ENCODE peak calls at places on chromosomes 13 and 19, in seven cellular contexts. R is stimulated activated CD8-positive, alpha-beta memory T cell treated with anti-CD3 and anti-CD28 coated beads, Interleukin-7, amount 100 ng/mL, for 4 hours; J is occipital lobe; K is CD4-positive, alpha-beta T cell; P is stimulated activated naive B cell treated with anti-CD40 and anti-IgM and Interleukin-4, amounts not matched to agents 10 μg/mL and 1 μg/mL and 100 μg/mL, for 72 hours; U is Calu3; H is COR-L47. O is an unnamed sample.

GRCh38 chr19:35673121-35673804 is 6.9 kb downstream of the UPK1A start:
- DNase-seq in K (peak; percentile 20), J (no peak), H (no peak), R (peak; percentile 15), U (peak; percentile 74), P (peak; percentile 7), O (no peak)

GRCh38 chr13:97194473-97194872 is 27.7 kb upstream of the MBNL2 start:
- DNase-seq in H (no peak), J (no peak), K (no peak), P (no peak), U (peak; percentile 54), R (no peak), O (no peak)

GRCh38 chr13:31052478-31052877 is 109.2 kb downstream of the HSPH1 start:
- DNase-seq in R (no peak), P (no peak), J (no peak), K (no peak), U (no peak), H (no peak), O (no peak)

GRCh38 chr19:29517946-29518345 is 7.8 kb upstream of the VSTM2B start:
- DNase-seq in R (no peak), K (no peak), H (no peak), J (no peak), P (no peak), U (no peak), O (no peak)

GRCh38 chr19:461664-462551 is 1.1 kb upstream of the SHC2 start:
- DNase-seq in H (peak; percentile 86), J (peak; percentile 51), P (no peak), U (peak; percentile 73), R (no peak), K (no peak), O (peak; percentile 27)

GRCh38 chr19:581399-582111 is 8.1 kb upstream of the HCN2 start:
- DNase-seq in J (no peak), K (no peak), U (no peak), R (no peak), H (no peak), P (no peak), O (no peak)

GRCh38 chr13:59970847-59971246 is 192.9 kb downstream of the DIAPH3 start:
- DNase-seq in R (no peak), U (no peak), H (no peak), J (no peak), P (no peak), K (no peak), O (no peak)

GRCh38 chr13:75236774-75237173 is 245.2 kb downstream of the TBC1D4 start:
- DNase-seq in U (no peak), R (no peak), K (no peak), H (no peak), J (no peak), P (no peak), O (no peak)

GRCh38 chr13:73451120-73452029 is 392.6 kb downstream of the KLF5 start:
- DNase-seq in R (no peak), J (no peak), K (no peak), P (no peak), H (peak; percentile 26), U (no peak), O (no peak)

GRCh38 chr19:35851213-35852028 is 883 bp downstream of the NPHS1 start:
- DNase-seq in U (no peak), J (no peak), K (no peak), R (no peak), P (no peak), H (no peak), O (no peak)

GRCh38 chr19:34482380-34483250 is 1.1 kb downstream of the WTIP start:
- DNase-seq in R (no peak), P (no peak), H (no peak), K (no peak), J (no peak), U (peak; percentile 34), O (no peak)

GRCh38 chr19:2382530-2383222 is 22.6 kb downstream of the TMPRSS9 start:
- DNase-seq in P (no peak), J (no peak), K (no peak), H (no peak), R (no peak), U (no peak), O (no peak)

GRCh38 chr13:73870970-73871935 is 263.0 kb downstream of the KLF12 start:
- DNase-seq in U (no peak), H (no peak), J (no peak), P (no peak), K (no peak), R (no peak), O (no peak)

GRCh38 chr19:18464646-18465045 is 26.7 kb upstream of the ISYNA1 start:
- DNase-seq in P (no peak), J (peak; percentile 75), K (no peak), U (no peak), H (peak; percentile 94), R (no peak), O (peak; percentile 80)

GRCh38 chr19:47094557-47095517 is 18.7 kb downstream of the ZC3H4 start:
- DNase-seq in R (no peak), J (no peak), P (no peak), U (peak; percentile 36), H (no peak), K (peak; percentile 14), O (no peak)

GRCh38 chr19:16608290-16608704 is 19.7 kb downstream of the MED26 start:
- DNase-seq in U (no peak), K (no peak), P (no peak), R (no peak), J (no peak), H (no peak), O (no peak)

GRCh38 chr13:110921209-110921608 is 6.3 kb upstream of the ANKRD10 start:
- DNase-seq in U (no peak), H (no peak), K (no peak), J (no peak), P (no peak), R (no peak), O (no peak)

GRCh38 chr19:34732548-34733255 is 1.3 kb upstream of the ZNF181 start:
- DNase-seq in K (no peak), R (no peak), P (no peak), H (peak; percentile 27), U (no peak), J (no peak), O (no peak)

GRCh38 chr13:37429976-37430375 is 168.6 kb downstream of the POSTN start:
- DNase-seq in U (no peak), R (no peak), J (no peak), H (no peak), K (no peak), P (no peak), O (no peak)

GRCh38 chr19:49387936-49388372 is at the start of gene KASH5:
- DNase-seq in P (peak; percentile 60), J (no peak), R (peak; percentile 89), U (no peak), K (peak; percentile 83), H (peak; percentile 31), O (no peak)

GRCh38 chr13:45299194-45299593 is 41.8 kb downstream of the TPT1 start:
- DNase-seq in U (no peak), R (no peak), K (no peak), P (no peak), J (no peak), H (no peak), O (no peak)

GRCh38 chr13:39870197-39870746 is 214.8 kb downstream of the COG6 start:
- DNase-seq in J (no peak), P (no peak), R (no peak), H (no peak), U (no peak), K (no peak), O (no peak)

GRCh38 chr19:18737337-18737953 is 53.7 kb downstream of the COMP start:
- DNase-seq in R (no peak), J (no peak), P (no peak), U (no peak), H (no peak), K (no peak), O (no peak)

GRCh38 chr13:25679154-25679553 is 307.4 kb downstream of the ATP8A2 start:
- DNase-seq in H (no peak), K (no peak), J (no peak), P (no peak), R (no peak), U (no peak), O (no peak)

GRCh38 chr13:79522583-79522982 is 41.6 kb downstream of the NDFIP2 start:
- DNase-seq in K (no peak), U (no peak), H (no peak), P (peak; percentile 9), J (no peak), R (peak; percentile 9), O (no peak)

GRCh38 chr19:58196911-58197616 is 14.2 kb downstream of the ZNF274 start:
- DNase-seq in P (no peak), U (no peak), R (no peak), H (no peak), K (no peak), J (no peak), O (no peak)

GRCh38 chr19:37778613-37779138 is 710 bp downstream of the ZNF573 start:
- DNase-seq in J (no peak), U (no peak), K (no peak), P (no peak), R (no peak), H (no peak), O (no peak)

GRCh38 chr19:17749912-17750317 is 1.4 kb upstream of the FCHO1 start:
- DNase-seq in J (no peak), P (no peak), H (no peak), R (no peak), U (no peak), K (peak; percentile 13), O (no peak)

GRCh38 chr13:112904436-112904960 is 64.5 kb upstream of the MCF2L start:
- DNase-seq in R (no peak), K (no peak), P (no peak), U (no peak), J (no peak), H (no peak), O (no peak)

GRCh38 chr13:82432949-82433348 is 1449.3 kb downstream of the SLITRK1 start:
- DNase-seq in P (no peak), H (no peak), U (no peak), J (no peak), R (no peak), K (no peak), O (no peak)

GRCh38 chr13:34682406-34682805 is 259.7 kb upstream of the NBEA start:
- DNase-seq in K (no peak), P (no peak), H (no peak), U (no peak), J (no peak), R (no peak), O (no peak)

GRCh38 chr13:106867249-106867648 is 299.3 kb upstream of the ARGLU1 start:
- DNase-seq in J (no peak), P (no peak), R (no peak), K (no peak), H (no peak), U (no peak), O (no peak)

GRCh38 chr19:48123907-48124675 is 13.5 kb upstream of the PLA2G4C start:
- DNase-seq in R (no peak), U (peak; percentile 71), H (peak; percentile 18), K (no peak), J (no peak), P (no peak), O (no peak)

GRCh38 chr13:48155850-48156249 is 60.9 kb upstream of the MED4 start:
- DNase-seq in H (no peak), R (no peak), J (no peak), P (no peak), U (no peak), K (no peak), O (no peak)